ENCODE peak calls at places on chromosome 19, in four cellular contexts. Z is astrocyte, G is HCT116, T is Peyer's patch. P is an unnamed sample. For H3K9me3, the result is how much of the 10 kb centered on the place peaks cover.

GRCh38 chr19:29623726-29624488 is 17.8 kb downstream of the POP4 start:
- DNase-seq in T (no peak), G (no peak), Z (no peak), P (no peak)

GRCh38 chr19:55117063-55117635 is 288 bp downstream of the PPP1R12C start:
- DNase-seq in G (no peak), Z (no peak), T (no peak), P (no peak)

GRCh38 chr19:43662487-43662886 is 7.5 kb downstream of the PLAUR start:
- DNase-seq in T (no peak), G (no peak), Z (no peak), P (no peak)

GRCh38 chr19:19540707-19541515 is 2.8 kb downstream of the CILP2 start:
- DNase-seq in Z (no peak), G (peak), T (peak), P (peak)

GRCh38 chr19:40605201-40605971 is 4.2 kb downstream of the LTBP4 start:
- DNase-seq in Z (peak), T (peak), G (peak), P (peak)

GRCh38 chr19:15199652-15200574 is 882 bp downstream of the NOTCH3 start:
- DNase-seq in T (no peak), Z (no peak), G (no peak), P (no peak)

GRCh38 chr19:5035105-5035761 is 66.3 kb downstream of the KDM4B start:
- DNase-seq in Z (no peak), G (no peak), T (no peak), P (no peak)

GRCh38 chr19:952680-953500 is 27.1 kb downstream of the ARID3A start:
- DNase-seq in Z (no peak), T (peak), G (no peak), P (no peak)

GRCh38 chr19:18999016-18999758 is 34.1 kb downstream of the SUGP2 start:
- DNase-seq in Z (peak), G (no peak), T (no peak), P (no peak)

DNA sequence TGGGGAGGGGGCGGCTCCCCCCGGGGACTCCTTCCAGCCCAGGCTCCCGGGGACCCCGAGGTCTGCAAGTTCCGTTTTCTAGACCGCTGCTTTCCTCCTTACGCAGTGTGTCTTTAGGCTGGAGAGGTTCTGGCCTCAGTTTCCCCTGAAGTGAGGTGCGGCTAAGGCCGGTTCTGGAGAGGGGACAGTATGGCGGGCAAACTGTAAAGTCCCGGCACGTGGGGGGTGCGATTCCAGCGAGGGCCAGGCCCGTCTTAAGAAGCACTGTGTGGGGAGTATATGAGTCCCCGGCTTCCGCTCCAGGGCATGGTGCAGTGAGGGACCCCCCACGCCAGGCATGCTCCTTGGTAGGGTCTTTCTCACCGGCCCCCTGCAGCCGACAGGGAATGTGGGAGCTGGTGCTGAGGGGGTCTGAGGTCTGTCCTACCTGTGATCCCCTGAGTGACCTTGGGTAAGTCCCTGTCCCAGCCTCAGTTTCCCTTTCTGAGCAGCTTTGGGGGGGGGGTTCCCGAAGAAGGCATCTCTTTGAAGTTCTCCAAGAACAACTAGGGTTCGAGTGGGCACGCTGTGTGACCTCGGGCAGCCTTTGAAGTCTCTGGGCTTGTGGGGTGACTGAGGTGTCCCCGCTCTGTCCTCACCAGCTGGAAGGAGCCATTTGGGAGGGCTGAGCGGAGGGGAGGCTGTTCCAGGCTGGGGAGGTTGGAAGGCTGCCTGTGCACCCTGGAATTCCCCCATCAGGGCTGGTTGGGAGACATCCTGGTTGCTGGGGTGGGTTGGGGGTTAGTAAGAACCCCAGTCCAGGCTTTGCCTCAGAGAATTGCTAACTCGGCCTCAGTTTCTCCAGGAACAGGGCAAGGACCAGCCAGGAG is 1.4 kb downstream of the NFIC start:
- DNase-seq in T (no peak), Z (no peak), G (no peak), P (no peak)
- H3K4me3 ChIP-seq in T (peak), Z (peak), G (peak), P (peak)

DNA sequence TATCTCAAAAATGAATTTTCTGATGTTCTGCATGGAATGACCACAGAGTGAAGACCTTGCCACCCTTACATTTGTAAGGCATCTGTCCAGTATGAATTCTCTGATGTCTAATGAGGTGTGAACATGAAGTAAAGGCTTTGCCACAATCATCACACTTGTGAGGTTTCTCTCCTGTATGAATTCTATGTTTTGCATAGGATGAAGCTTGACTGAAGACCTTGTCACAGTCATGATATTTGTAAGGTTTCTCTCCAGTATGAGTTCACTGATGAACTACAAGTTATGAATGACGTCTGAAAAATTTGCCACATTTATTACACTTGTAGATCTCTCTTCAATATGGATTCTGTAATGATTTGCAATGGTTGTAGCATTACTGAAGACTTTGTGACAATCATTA is 13.3 kb downstream of the ZNF816 start:
- DNase-seq in T (no peak), Z (no peak), G (no peak), P (no peak)
- H3K9me3 ChIP-seq in T (under half), Z (half or more), G (under half), P (half or more)

GRCh38 chr19:34186205-34186604 is 13.9 kb downstream of the LSM14A start:
- DNase-seq in T (no peak), G (no peak), Z (no peak), P (no peak)

GRCh38 chr19:34188388-34188787 is 16.1 kb downstream of the LSM14A start:
- DNase-seq in T (no peak), Z (no peak), G (no peak), P (no peak)

GRCh38 chr19:34182125-34182524 is 9.8 kb downstream of the LSM14A start:
- DNase-seq in T (no peak), Z (no peak), G (no peak), P (no peak)

GRCh38 chr19:34187011-34187410 is 14.7 kb downstream of the LSM14A start:
- DNase-seq in Z (no peak), G (no peak), T (no peak), P (no peak)

DNA sequence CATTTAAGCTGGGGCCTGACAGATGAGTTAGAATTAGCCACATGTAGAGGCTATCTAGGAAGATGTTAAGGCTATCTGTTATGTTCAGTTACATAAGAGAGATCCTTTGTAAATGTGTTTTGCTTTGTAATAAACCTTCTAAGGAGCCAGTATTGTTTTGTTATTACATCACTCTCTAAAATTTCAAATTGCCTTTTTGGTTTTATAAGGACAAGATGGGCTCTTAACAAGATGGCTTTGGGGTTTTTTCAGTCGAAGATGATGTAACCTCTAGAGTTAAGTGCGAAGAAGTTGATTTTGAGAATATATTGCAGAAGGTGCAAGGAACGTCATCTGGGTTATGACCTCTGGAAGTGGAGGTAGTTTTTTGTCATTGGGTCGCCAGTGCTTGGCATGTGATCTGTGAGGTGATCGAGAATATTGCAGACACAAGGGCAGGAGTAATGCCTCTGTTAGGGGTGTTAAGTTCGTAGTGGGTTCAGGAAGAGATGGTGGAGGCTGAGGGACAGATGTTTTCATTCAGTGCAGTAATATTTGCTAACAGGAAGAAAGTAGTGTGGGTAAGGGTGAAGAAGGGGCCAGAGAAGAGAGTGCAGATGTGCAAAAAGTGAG is 12.7 kb downstream of the LSM14A start:
- DNase-seq in Z (no peak), T (no peak), G (no peak), P (no peak)
- H3K4me3 ChIP-seq in Z (no peak), T (no peak), G (no peak), P (no peak)

GRCh38 chr19:57788114-57788692 is 18.7 kb downstream of the ZNF586 start:
- DNase-seq in G (no peak), T (no peak), Z (no peak), P (no peak)
- H3K9me3 ChIP-seq in G (under half), T (under half), Z (under half), P (under half)

GRCh38 chr19:56721714-56722113 is 50.2 kb upstream of the ZNF835 start:
- DNase-seq in G (no peak), Z (no peak), T (no peak), P (no peak)
- H3K4me3 ChIP-seq in G (no peak), Z (no peak), T (no peak), P (no peak)

DNA sequence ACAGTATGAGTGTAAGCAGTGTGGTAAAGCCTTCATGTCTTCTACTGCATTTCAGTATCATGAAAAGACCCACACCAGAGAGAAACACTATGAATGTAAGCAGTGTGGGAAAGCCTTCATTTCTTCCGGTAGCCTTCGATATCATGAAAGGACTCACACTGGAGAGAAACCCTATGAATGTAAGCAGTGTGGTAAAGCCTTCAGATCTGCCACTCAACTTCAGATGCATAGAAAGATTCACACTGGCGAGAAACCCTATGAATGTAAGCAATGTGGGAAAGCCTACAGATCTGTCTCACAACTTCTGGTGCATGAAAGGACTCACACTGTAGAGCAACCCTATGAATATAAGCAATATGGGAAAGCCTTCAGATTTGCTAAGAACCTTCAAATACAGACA is 12.8 kb downstream of the ZNF844 start:
- DNase-seq in G (no peak), T (no peak), Z (no peak), P (no peak)
- H3K9me3 ChIP-seq in G (under half), T (under half), Z (half or more), P (half or more)

DNA sequence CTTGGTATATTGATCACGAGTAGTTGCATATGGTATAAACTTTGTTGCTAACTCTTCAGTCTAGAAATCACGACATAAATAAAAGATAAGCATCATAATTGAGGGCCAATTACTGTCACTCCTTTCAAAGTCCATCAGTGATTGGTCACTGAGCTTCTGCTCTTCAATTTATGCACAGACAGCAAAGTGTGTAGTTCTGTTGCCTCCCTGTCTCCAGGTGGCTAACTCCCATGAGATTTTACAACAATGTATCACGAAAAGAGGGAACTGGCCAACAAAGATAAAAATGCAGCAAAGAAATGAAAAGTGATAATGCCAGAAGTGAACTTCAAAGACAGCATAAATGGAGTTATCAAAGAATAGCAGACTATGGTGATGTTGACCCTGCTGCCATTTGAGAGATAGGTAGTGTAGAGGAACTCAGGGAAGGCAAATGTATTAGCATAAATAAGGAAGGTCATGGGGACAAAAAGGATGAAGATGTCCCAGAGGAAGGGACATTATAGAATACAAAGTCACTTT is 12.7 kb upstream of the TNFSF14 start:
- DNase-seq in T (no peak), G (no peak), Z (no peak), P (no peak)
- H3K4me3 ChIP-seq in T (no peak), G (no peak), Z (no peak), P (no peak)

DNA sequence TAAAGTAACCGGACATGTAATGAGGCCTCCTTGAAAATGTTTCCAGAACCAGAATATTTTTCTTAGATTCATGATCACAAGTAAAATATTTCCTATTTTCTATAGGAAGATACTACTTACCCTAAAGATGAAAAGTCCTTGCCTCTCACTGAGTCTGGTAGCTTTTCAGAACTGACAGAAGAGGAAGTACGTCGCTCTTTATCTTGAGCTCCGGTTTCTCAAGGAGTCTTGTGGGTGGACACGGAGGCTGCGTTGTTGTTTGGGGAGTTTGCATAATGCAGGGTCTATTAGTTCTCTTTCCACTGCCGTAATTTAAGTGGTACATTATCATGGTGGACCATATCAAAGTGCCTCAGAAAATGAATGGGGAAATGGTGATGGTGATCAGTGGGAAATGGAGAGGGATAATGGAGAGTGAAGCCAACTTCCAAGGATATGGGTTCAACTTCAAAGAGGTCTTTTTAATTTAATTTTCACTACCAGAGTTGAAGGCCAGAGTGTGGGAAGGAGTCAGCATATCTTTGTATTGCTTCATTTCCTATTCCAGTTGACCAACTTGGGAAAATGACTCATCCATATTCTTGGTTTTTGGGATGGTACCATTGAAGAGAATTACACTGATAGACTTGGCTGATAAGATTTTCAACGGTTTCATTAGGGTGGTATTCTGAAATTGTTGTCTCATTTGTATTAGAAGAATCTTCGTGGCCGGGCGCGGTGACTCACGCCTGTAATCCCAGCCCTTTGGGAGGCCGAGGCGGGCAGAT is 23.4 kb downstream of the MBD3L2B start:
- DNase-seq in T (no peak), Z (no peak), G (no peak), P (no peak)
- H3K9me3 ChIP-seq in T (under half), Z (under half), G (under half), P (under half)